ENCODE peak calls at places on chromosomes 12 and 14, in ten cellular contexts. C, Q, Y, R, A, J, L, D, H and G are unnamed samples.

GRCh38 chr14:21039585-21040369 is 2.4 kb upstream of the RNASE7 start:
- DNase-seq in A (peak), R (peak), H (peak), J (no peak), Y (peak), Q (peak), C (no peak), L (no peak), D (no peak), G (no peak)

GRCh38 chr14:26773906-26774593 is 176.2 kb upstream of the NOVA1 start:
- DNase-seq in A (no peak), J (no peak), H (no peak), C (no peak), L (no peak), Q (peak), R (no peak), Y (no peak), D (no peak), G (no peak)

GRCh38 chr12:11758838-11759509 is 109.5 kb downstream of the ETV6 start:
- DNase-seq in D (no peak), C (no peak), H (no peak), R (no peak), A (no peak), L (peak), Y (no peak), J (no peak), Q (no peak), G (no peak)

GRCh38 chr12:96879301-96879700 is 27.8 kb upstream of the NEDD1 start:
- DNase-seq in J (no peak), R (no peak), C (no peak), A (no peak), Y (no peak), L (no peak), Q (no peak), H (no peak), D (no peak), G (no peak)

GRCh38 chr14:34374998-34375740 is 86.9 kb downstream of the SPTSSA start:
- DNase-seq in C (no peak), H (no peak), J (no peak), A (no peak), R (no peak), L (no peak), Q (peak), D (no peak), Y (peak), G (peak)

GRCh38 chr14:61107148-61107641 is 126.2 kb downstream of the SLC38A6 start:
- DNase-seq in L (no peak), C (no peak), H (no peak), Y (no peak), A (no peak), Q (peak), D (no peak), J (no peak), R (no peak), G (peak)

GRCh38 chr12:56601503-56601902 is 28.6 kb downstream of the BAZ2A start:
- DNase-seq in Q (no peak), C (no peak), A (peak), H (peak), Y (no peak), R (no peak), J (peak), L (peak), D (peak), G (no peak)

GRCh38 chr12:132453361-132454133 is 36.4 kb upstream of the FBRSL1 start:
- DNase-seq in D (no peak), R (no peak), C (no peak), J (no peak), Q (peak), Y (peak), A (no peak), H (no peak), L (no peak), G (no peak)

GRCh38 chr14:41302776-41303175 is 303.9 kb upstream of the LRFN5 start:
- DNase-seq in R (no peak), J (no peak), C (no peak), H (peak), Y (no peak), L (no peak), A (no peak), D (no peak), Q (no peak), G (no peak)

GRCh38 chr12:84507914-84508313 is 404.7 kb downstream of the SLC6A15 start:
- DNase-seq in L (no peak), H (no peak), C (no peak), D (no peak), Y (no peak), R (no peak), A (no peak), Q (peak), J (no peak), G (no peak)

GRCh38 chr12:127943481-127944210 is 323.3 kb upstream of the TMEM132C start:
- DNase-seq in C (no peak), R (no peak), Y (no peak), A (no peak), Q (no peak), J (no peak), D (no peak), L (no peak), H (no peak), G (no peak)

GRCh38 chr14:35506927-35507326 is 27.0 kb upstream of the INSM2 start:
- DNase-seq in D (no peak), H (no peak), A (no peak), L (no peak), C (no peak), J (no peak), Y (no peak), Q (peak), R (no peak), G (no peak)

GRCh38 chr14:100376751-100377171 is 53.6 kb downstream of the SLC25A47 start:
- DNase-seq in R (no peak), H (peak), J (no peak), Q (peak), L (peak), A (no peak), C (no peak), Y (peak), D (no peak), G (no peak)

GRCh38 chr12:99135376-99135775 is 490.3 kb downstream of the APAF1 start:
- DNase-seq in A (no peak), L (no peak), C (no peak), D (no peak), R (no peak), Q (no peak), J (no peak), Y (peak), H (no peak), G (no peak)

GRCh38 chr14:51750542-51750941 is 98.8 kb downstream of the FRMD6 start:
- DNase-seq in H (peak), A (peak), R (no peak), C (no peak), D (no peak), L (no peak), J (no peak), Q (no peak), Y (no peak), G (no peak)

GRCh38 chr12:56236091-56236490 is 6.2 kb downstream of the SLC39A5 start:
- DNase-seq in Q (no peak), H (no peak), L (no peak), R (peak), Y (no peak), C (no peak), A (no peak), J (no peak), D (no peak), G (no peak)

GRCh38 chr12:132327351-132328171 is 1.8 kb downstream of the GALNT9 start:
- DNase-seq in Q (peak), D (peak), H (no peak), A (no peak), J (no peak), C (no peak), Y (peak), L (no peak), R (no peak), G (peak)

GRCh38 chr14:59362533-59362932 is 102.6 kb downstream of the GPR135 start:
- DNase-seq in D (no peak), Y (no peak), R (no peak), C (no peak), H (no peak), J (no peak), Q (peak), A (no peak), L (no peak), G (no peak)

GRCh38 chr12:65501093-65501621 is 222.7 kb downstream of the MSRB3 start:
- DNase-seq in D (no peak), L (no peak), J (no peak), R (no peak), C (no peak), Q (no peak), A (no peak), H (no peak), Y (no peak), G (no peak)

GRCh38 chr14:68610251-68610793 is 182.5 kb downstream of the ZFP36L1 start:
- DNase-seq in Q (no peak), H (no peak), J (no peak), Y (peak), R (peak), D (no peak), L (no peak), C (no peak), A (no peak), G (no peak)

GRCh38 chr12:41521872-41522379 is 333.8 kb downstream of the PDZRN4 start:
- DNase-seq in L (no peak), Q (peak), C (no peak), H (no peak), D (no peak), Y (peak), A (no peak), J (no peak), R (no peak), G (no peak)

GRCh38 chr12:70576341-70577282 is 60.6 kb downstream of the PTPRB start:
- DNase-seq in L (no peak), D (no peak), H (peak), Y (peak), R (no peak), A (no peak), J (no peak), C (no peak), Q (peak), G (no peak)

GRCh38 chr12:100326208-100326607 is 30.7 kb upstream of the SLC17A8 start:
- DNase-seq in C (no peak), R (no peak), A (no peak), Q (peak), D (no peak), J (no peak), L (no peak), Y (no peak), H (no peak), G (no peak)

GRCh38 chr12:19230896-19231295 is 101.4 kb downstream of the PLEKHA5 start:
- DNase-seq in A (no peak), Y (no peak), J (no peak), L (no peak), Q (no peak), R (no peak), C (no peak), D (no peak), H (no peak), G (no peak)

GRCh38 chr14:76644875-76645518 is 116.3 kb upstream of the VASH1 start:
- DNase-seq in Q (peak), A (peak), D (peak), J (no peak), C (no peak), H (peak), R (peak), L (no peak), Y (peak), G (peak)

GRCh38 chr12:131088701-131089525 is 135.2 kb downstream of the ADGRD1 start:
- DNase-seq in C (no peak), D (no peak), H (no peak), J (no peak), A (peak), L (no peak), Y (no peak), Q (no peak), R (no peak), G (peak)

GRCh38 chr14:95530461-95531170 is 4.2 kb upstream of the GLRX5 start:
- DNase-seq in Y (no peak), C (no peak), D (no peak), A (no peak), L (no peak), Q (no peak), J (no peak), R (no peak), H (no peak), G (no peak)

GRCh38 chr14:94601961-94602391 is 10.2 kb upstream of the SERPINA3 start:
- DNase-seq in H (no peak), C (no peak), J (no peak), L (no peak), R (no peak), Q (peak), A (no peak), D (no peak), Y (peak), G (peak)

GRCh38 chr12:84604541-84604940 is 308.1 kb downstream of the SLC6A15 start:
- DNase-seq in R (no peak), J (no peak), C (no peak), L (no peak), Y (no peak), D (no peak), H (no peak), Q (no peak), A (no peak), G (no peak)

GRCh38 chr14:73965206-73965605 is 15.1 kb downstream of the COQ6 start:
- DNase-seq in Y (no peak), L (no peak), C (no peak), A (no peak), Q (no peak), R (no peak), H (no peak), D (no peak), J (no peak), G (no peak)

GRCh38 chr12:152440-152839 is 61.5 kb downstream of the SLC6A12 start:
- DNase-seq in Q (peak), A (no peak), R (no peak), C (no peak), H (no peak), L (no peak), Y (no peak), D (no peak), J (no peak), G (no peak)